ENCODE peak calls at places on chromosomes 16 and 17, in eight cellular contexts. One of them, this sample, is unnamed.

GRCh38 chr16:53849585-53849984 is 145.6 kb downstream of the FTO start:
- DNase-seq in H9: no peak
- DNase-seq in lower lobe of right lung: no peak
- DNase-seq in RWPE1: no peak
- DNase-seq in heart right ventricle: no peak
- DNase-seq in body of pancreas: no peak
- DNase-seq in CD8-positive, alpha-beta T cell: no peak
- DNase-seq in fibroblast of pulmonary artery: no peak
- DNase-seq in this sample: no peak

GRCh38 chr17:34527908-34528470 is 51.4 kb upstream of the TMEM132E start:
- DNase-seq in H9: peak; percentile 82
- DNase-seq in lower lobe of right lung: no peak
- DNase-seq in RWPE1: no peak
- DNase-seq in heart right ventricle: no peak
- DNase-seq in body of pancreas: no peak
- DNase-seq in CD8-positive, alpha-beta T cell: no peak
- DNase-seq in fibroblast of pulmonary artery: no peak
- DNase-seq in this sample: no peak

GRCh38 chr17:27635275-27635823 is 4.4 kb downstream of the LGALS9 start:
- DNase-seq in H9: no peak
- DNase-seq in lower lobe of right lung: no peak
- DNase-seq in RWPE1: no peak
- DNase-seq in heart right ventricle: no peak
- DNase-seq in body of pancreas: no peak
- DNase-seq in CD8-positive, alpha-beta T cell: no peak
- DNase-seq in fibroblast of pulmonary artery: no peak
- DNase-seq in this sample: no peak

GRCh38 chr17:50279181-50279526 is 4.9 kb downstream of the TMEM92 start:
- DNase-seq in H9: no peak
- DNase-seq in lower lobe of right lung: no peak
- DNase-seq in RWPE1: peak; percentile 79
- DNase-seq in heart right ventricle: no peak
- DNase-seq in body of pancreas: no peak
- DNase-seq in CD8-positive, alpha-beta T cell: no peak
- DNase-seq in fibroblast of pulmonary artery: peak; percentile 28
- DNase-seq in this sample: no peak

GRCh38 chr17:30426292-30426691 is 47.6 kb downstream of the CPD start:
- DNase-seq in H9: no peak
- DNase-seq in lower lobe of right lung: no peak
- DNase-seq in RWPE1: no peak
- DNase-seq in heart right ventricle: no peak
- DNase-seq in body of pancreas: no peak
- DNase-seq in CD8-positive, alpha-beta T cell: no peak
- DNase-seq in fibroblast of pulmonary artery: no peak
- DNase-seq in this sample: no peak

GRCh38 chr16:66304961-66305360 is 61.5 kb upstream of the CDH5 start:
- DNase-seq in H9: peak; percentile 16
- DNase-seq in lower lobe of right lung: no peak
- DNase-seq in RWPE1: no peak
- DNase-seq in heart right ventricle: no peak
- DNase-seq in body of pancreas: no peak
- DNase-seq in CD8-positive, alpha-beta T cell: no peak
- DNase-seq in fibroblast of pulmonary artery: no peak
- DNase-seq in this sample: no peak

GRCh38 chr16:49528564-49529150 is 155.1 kb downstream of the C16orf78 start:
- DNase-seq in H9: no peak
- DNase-seq in lower lobe of right lung: no peak
- DNase-seq in RWPE1: no peak
- DNase-seq in heart right ventricle: no peak
- DNase-seq in body of pancreas: no peak
- DNase-seq in CD8-positive, alpha-beta T cell: no peak
- DNase-seq in fibroblast of pulmonary artery: peak; percentile 11
- DNase-seq in this sample: no peak

GRCh38 chr16:22293137-22294106 is 3.8 kb upstream of the POLR3E start:
- DNase-seq in H9: no peak
- DNase-seq in lower lobe of right lung: no peak
- DNase-seq in RWPE1: no peak
- DNase-seq in heart right ventricle: no peak
- DNase-seq in body of pancreas: no peak
- DNase-seq in CD8-positive, alpha-beta T cell: no peak
- DNase-seq in fibroblast of pulmonary artery: no peak
- DNase-seq in this sample: no peak

GRCh38 chr16:27355610-27356009 is 41.8 kb downstream of the IL4R start:
- DNase-seq in H9: peak; percentile 84
- DNase-seq in lower lobe of right lung: peak; percentile 64
- DNase-seq in RWPE1: no peak
- DNase-seq in heart right ventricle: peak; percentile 43
- DNase-seq in body of pancreas: peak; percentile 35
- DNase-seq in CD8-positive, alpha-beta T cell: no peak
- DNase-seq in fibroblast of pulmonary artery: peak; percentile 60
- DNase-seq in this sample: no peak

GRCh38 chr17:81345211-81346089 is 49.8 kb upstream of the BAHCC1 start:
- DNase-seq in H9: peak; percentile 87
- DNase-seq in lower lobe of right lung: peak; percentile 93
- DNase-seq in RWPE1: peak; percentile 78
- DNase-seq in heart right ventricle: peak; percentile 89
- DNase-seq in body of pancreas: peak; percentile 93
- DNase-seq in CD8-positive, alpha-beta T cell: peak; percentile 65
- DNase-seq in fibroblast of pulmonary artery: peak; percentile 92
- DNase-seq in this sample: peak; percentile 52
- TF ChIP-seq CTCF in H9: peak; percentile 42
- TF ChIP-seq CTCF in lower lobe of right lung: peak; percentile 24
- TF ChIP-seq CTCF in RWPE1: no peak
- TF ChIP-seq CTCF in heart right ventricle: peak; percentile 53
- TF ChIP-seq CTCF in body of pancreas: peak; percentile 50
- TF ChIP-seq CTCF in CD8-positive, alpha-beta T cell: no peak
- TF ChIP-seq CTCF in fibroblast of pulmonary artery: no peak
- TF ChIP-seq CTCF in this sample: no peak

DNA sequence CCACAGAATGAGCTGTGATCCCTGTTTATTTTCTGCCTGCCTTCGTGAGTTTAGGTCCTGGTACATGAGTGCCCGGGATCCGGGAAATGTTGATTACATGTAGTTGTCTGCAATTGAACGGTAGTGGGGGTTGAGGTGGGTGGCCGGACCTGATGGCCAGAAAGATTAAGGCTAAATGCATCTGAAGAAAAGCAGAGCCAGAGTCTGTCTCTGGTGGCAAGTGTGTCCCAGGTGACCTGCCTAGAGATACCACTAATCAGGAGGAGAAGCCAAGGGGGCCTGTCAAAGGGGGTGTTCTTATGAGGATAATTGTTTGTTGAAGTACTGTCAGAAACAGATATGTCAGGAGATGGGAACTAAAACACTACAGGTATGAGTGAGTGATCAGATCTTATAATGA is 154.0 kb upstream of the ASIC2 start:
- DNase-seq in H9: no peak
- DNase-seq in lower lobe of right lung: no peak
- DNase-seq in RWPE1: no peak
- DNase-seq in heart right ventricle: no peak
- DNase-seq in body of pancreas: no peak
- DNase-seq in CD8-positive, alpha-beta T cell: no peak
- DNase-seq in fibroblast of pulmonary artery: no peak
- DNase-seq in this sample: no peak
- TF ChIP-seq CTCF in H9: no peak
- TF ChIP-seq CTCF in lower lobe of right lung: no peak
- TF ChIP-seq CTCF in RWPE1: no peak
- TF ChIP-seq CTCF in heart right ventricle: no peak
- TF ChIP-seq CTCF in body of pancreas: no peak
- TF ChIP-seq CTCF in CD8-positive, alpha-beta T cell: no peak
- TF ChIP-seq CTCF in fibroblast of pulmonary artery: no peak
- TF ChIP-seq CTCF in this sample: no peak

DNA sequence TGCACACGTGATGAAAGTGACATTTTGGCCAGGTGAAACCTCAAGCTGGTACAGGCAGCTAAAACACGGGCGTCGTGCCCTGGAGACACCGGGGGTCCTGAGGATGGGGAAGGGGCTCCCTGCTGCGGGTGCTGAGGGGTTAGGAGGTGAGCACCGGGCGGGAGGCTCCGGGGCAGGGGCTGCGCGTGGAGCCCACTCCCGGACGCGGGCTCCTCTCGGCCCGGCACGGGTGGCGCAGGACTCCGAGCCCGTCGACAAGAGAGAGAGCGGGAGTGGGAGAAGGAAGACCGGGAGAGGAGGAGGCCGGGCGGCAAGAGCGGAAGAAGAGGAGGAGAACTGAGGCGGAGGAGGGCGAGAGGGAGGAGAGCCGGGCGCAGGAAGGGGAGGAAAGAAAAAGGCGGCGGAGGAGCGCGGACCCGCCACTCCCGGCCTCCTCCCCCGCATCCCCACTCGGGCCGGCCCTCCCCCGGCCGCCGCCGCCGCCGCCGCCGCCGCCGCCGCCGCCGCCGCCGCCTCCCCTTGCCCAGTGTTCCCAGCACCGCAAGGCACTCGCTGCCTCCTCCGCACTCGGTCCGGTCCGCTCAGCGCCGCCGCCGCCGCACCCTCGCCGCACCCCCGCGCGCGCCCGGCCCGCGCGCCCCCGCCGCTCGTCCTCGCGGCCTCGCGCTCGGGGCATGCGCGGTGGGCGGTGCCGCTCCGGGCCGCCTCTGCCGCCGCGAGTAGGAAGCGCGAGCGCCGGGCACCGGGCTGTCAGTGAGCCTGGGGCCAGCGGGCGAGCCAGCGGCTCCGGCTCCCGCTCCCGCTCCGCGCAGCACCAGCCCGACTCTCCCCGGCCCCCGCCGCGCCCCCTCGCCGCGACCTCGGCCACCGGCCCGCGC is at the start of gene PRKCA:
- DNase-seq in H9: peak; percentile 79
- DNase-seq in lower lobe of right lung: peak; percentile 86
- DNase-seq in RWPE1: peak; percentile 66
- DNase-seq in heart right ventricle: peak; percentile 59
- DNase-seq in body of pancreas: peak; percentile 72
- DNase-seq in CD8-positive, alpha-beta T cell: peak; percentile 85
- DNase-seq in fibroblast of pulmonary artery: peak; percentile 79
- DNase-seq in this sample: peak; percentile 73
- TF ChIP-seq CTCF in H9: no peak
- TF ChIP-seq CTCF in lower lobe of right lung: no peak
- TF ChIP-seq CTCF in RWPE1: no peak
- TF ChIP-seq CTCF in heart right ventricle: no peak
- TF ChIP-seq CTCF in body of pancreas: no peak
- TF ChIP-seq CTCF in CD8-positive, alpha-beta T cell: no peak
- TF ChIP-seq CTCF in fibroblast of pulmonary artery: no peak
- TF ChIP-seq CTCF in this sample: no peak

GRCh38 chr16:79351927-79352326 is 248.6 kb downstream of the MAF start:
- DNase-seq in H9: no peak
- DNase-seq in lower lobe of right lung: no peak
- DNase-seq in RWPE1: no peak
- DNase-seq in heart right ventricle: no peak
- DNase-seq in body of pancreas: no peak
- DNase-seq in CD8-positive, alpha-beta T cell: no peak
- DNase-seq in fibroblast of pulmonary artery: no peak
- DNase-seq in this sample: no peak
- TF ChIP-seq CTCF in H9: no peak
- TF ChIP-seq CTCF in lower lobe of right lung: no peak
- TF ChIP-seq CTCF in RWPE1: no peak
- TF ChIP-seq CTCF in heart right ventricle: no peak
- TF ChIP-seq CTCF in body of pancreas: no peak
- TF ChIP-seq CTCF in CD8-positive, alpha-beta T cell: no peak
- TF ChIP-seq CTCF in fibroblast of pulmonary artery: no peak
- TF ChIP-seq CTCF in this sample: no peak